ENCODE peak calls at places on chromosomes 4 and X, in ten cellular contexts. V is SK-N-SH, D is Panc1, J is breast epithelium, U is endothelial cell of umbilical vein, A is stomach, H is HCT116, F is prostate gland, G is GM12878, O is suprapubic skin. M is an unnamed sample. For H3K9me3 and H3K4me1, the result is how much of the 10 kb centered on the place peaks cover.

GRCh38 chr4:187415227-187415626 is 580.3 kb upstream of the ZFP42 start:
- DNase-seq in D (no peak), V (no peak), G (no peak), O (no peak), F (no peak), H (no peak), J (no peak), U (no peak), A (no peak), M (no peak)

GRCh38 chr4:57190651-57191481 is 80.7 kb upstream of the IGFBP7 start:
- DNase-seq in U (peak), O (no peak), V (peak), G (no peak), A (no peak), H (peak), F (no peak), J (no peak), D (peak), M (peak)

GRCh38 chrX:2360731-2361130 is 140.0 kb downstream of the DHRSX start:
- DNase-seq in V (no peak), U (peak), J (no peak), F (no peak), G (no peak), A (no peak), H (no peak), D (no peak), O (no peak), M (no peak)

GRCh38 chrX:154002215-154002719 is 17.4 kb downstream of the IRAK1 start:
- DNase-seq in U (no peak), H (no peak), V (no peak), A (no peak), J (no peak), O (no peak), F (no peak), D (no peak), G (no peak), M (peak)

GRCh38 chrX:37746268-37746931 is 33.5 kb upstream of the CYBB start:
- DNase-seq in G (peak), A (no peak), V (no peak), U (no peak), O (no peak), F (no peak), D (no peak), H (no peak), J (no peak), M (no peak)

GRCh38 chrX:9164535-9165425 is 130.9 kb upstream of the FAM9B start:
- DNase-seq in A (no peak), J (no peak), D (no peak), O (no peak), G (no peak), U (no peak), F (no peak), V (no peak), H (no peak), M (no peak)

GRCh38 chr4:153211986-153212720 is 7.9 kb downstream of the TRIM2 start:
- DNase-seq in F (no peak), J (no peak), V (no peak), A (no peak), D (no peak), O (no peak), H (no peak), G (no peak), U (no peak), M (no peak)

GRCh38 chrX:119072771-119073170 is at the start of gene CT47C1:
- DNase-seq in D (no peak), V (no peak), F (no peak), U (no peak), O (no peak), A (no peak), G (no peak), J (no peak), H (no peak), M (no peak)

GRCh38 chr4:102172341-102172740 is 172.9 kb downstream of the SLC39A8 start:
- DNase-seq in U (no peak), F (no peak), D (no peak), A (no peak), G (no peak), J (no peak), V (no peak), O (no peak), H (no peak), M (no peak)

GRCh38 chrX:35115205-35115604 is 172.6 kb downstream of the FAM47B start:
- DNase-seq in F (no peak), J (no peak), D (no peak), H (no peak), A (no peak), V (no peak), G (no peak), U (peak), O (no peak), M (no peak)

GRCh38 chr4:80192937-80193336 is 4.4 kb upstream of the PRDM8 start:
- DNase-seq in G (no peak), U (no peak), D (no peak), A (no peak), O (no peak), H (no peak), V (no peak), F (no peak), J (no peak), M (no peak)

GRCh38 chrX:120271218-120271617 is 20.6 kb downstream of the ZBTB33 start:
- DNase-seq in O (no peak), F (no peak), V (peak), H (no peak), G (no peak), U (no peak), A (peak), J (no peak), D (no peak), M (no peak)

GRCh38 chr4:10074076-10074766 is 42.4 kb downstream of the WDR1 start:
- DNase-seq in G (no peak), H (no peak), J (no peak), A (no peak), O (no peak), U (no peak), V (no peak), F (no peak), D (no peak), M (no peak)

GRCh38 chr4:10072420-10073017 is 44.1 kb downstream of the WDR1 start:
- DNase-seq in D (no peak), F (no peak), H (no peak), A (no peak), J (peak), U (no peak), G (no peak), V (no peak), O (no peak), M (no peak)

GRCh38 chr4:10075158-10075863 is 41.3 kb downstream of the WDR1 start:
- DNase-seq in D (no peak), H (no peak), F (no peak), J (peak), A (peak), U (no peak), V (no peak), G (no peak), O (no peak), M (no peak)

GRCh38 chr4:10075953-10076391 is 40.6 kb downstream of the WDR1 start:
- DNase-seq in D (no peak), V (no peak), F (no peak), J (peak), H (no peak), U (no peak), O (no peak), A (peak), G (no peak), M (no peak)

GRCh38 chr4:10074767-10075105 is 41.9 kb downstream of the WDR1 start:
- DNase-seq in G (no peak), V (no peak), O (no peak), H (no peak), A (peak), J (peak), F (no peak), D (no peak), U (peak), M (no peak)
- TF ChIP-seq POLR2AphosphoS5 in G (peak), V (no peak), O (no peak), H (peak), A (no peak), J (no peak), F (no peak), D (no peak), U (no peak), M (no peak)

GRCh38 chr4:108396900-108397299 is 223.5 kb upstream of the RPL34 start:
- DNase-seq in V (no peak), A (no peak), O (no peak), H (no peak), U (no peak), J (no peak), G (no peak), D (no peak), F (no peak), M (no peak)
- H3K9me3 ChIP-seq in V (under half), A (under half), O (under half), H (under half), U (under half), J (under half), G (under half), D (under half), F (under half), M (under half)

DNA sequence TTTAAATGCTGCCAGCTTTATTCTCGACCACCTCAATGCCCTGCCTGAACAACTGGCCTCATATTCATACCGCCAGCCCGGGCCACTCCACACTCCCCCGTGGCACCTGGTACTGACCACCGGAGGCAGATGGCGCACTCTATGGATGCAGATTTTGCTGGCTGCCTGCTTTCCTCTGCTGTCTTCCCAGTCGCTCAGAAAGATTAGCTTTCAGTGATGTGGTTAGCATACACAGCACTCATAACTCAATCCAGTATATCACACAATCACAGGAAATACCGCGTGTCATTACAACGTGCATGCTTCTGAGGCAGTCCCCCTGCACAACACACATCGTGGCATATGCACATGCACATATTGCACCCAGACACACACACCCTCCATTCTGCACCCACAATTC is 147.2 kb upstream of the BCOR start:
- DNase-seq in F (no peak), O (no peak), J (no peak), G (no peak), V (peak), D (no peak), U (peak), H (no peak), A (no peak), M (no peak)
- H3K4me1 ChIP-seq in F (under half), O (under half), J (under half), G (under half), V (under half), D (under half), U (under half), H (under half), A (under half), M (under half)

GRCh38 chrX:13487731-13488505 is 81.5 kb upstream of the EGFL6 start:
- DNase-seq in A (peak), J (no peak), U (peak), H (peak), F (peak), G (peak), D (peak), V (peak), O (no peak), M (peak)
- TF ChIP-seq POLR2AphosphoS5 in A (peak), J (no peak), U (no peak), H (no peak), F (peak), G (no peak), D (no peak), V (no peak), O (no peak), M (no peak)

GRCh38 chr4:188455353-188455752 is 316.1 kb downstream of the TRIML1 start:
- DNase-seq in D (no peak), U (no peak), O (no peak), F (no peak), J (no peak), G (no peak), V (no peak), A (no peak), H (no peak), M (no peak)
- H3K9me3 ChIP-seq in D (under half), U (under half), O (under half), F (under half), J (under half), G (under half), V (under half), A (under half), H (under half), M (under half)

GRCh38 chr4:87399954-87400353 is 9.0 kb upstream of the HSD17B11 start:
- DNase-seq in J (no peak), D (no peak), O (no peak), V (no peak), F (no peak), G (no peak), A (no peak), H (no peak), U (no peak), M (no peak)
- H3K4me1 ChIP-seq in J (under half), D (under half), O (under half), V (under half), F (under half), G (under half), A (under half), H (under half), U (under half), M (under half)

DNA sequence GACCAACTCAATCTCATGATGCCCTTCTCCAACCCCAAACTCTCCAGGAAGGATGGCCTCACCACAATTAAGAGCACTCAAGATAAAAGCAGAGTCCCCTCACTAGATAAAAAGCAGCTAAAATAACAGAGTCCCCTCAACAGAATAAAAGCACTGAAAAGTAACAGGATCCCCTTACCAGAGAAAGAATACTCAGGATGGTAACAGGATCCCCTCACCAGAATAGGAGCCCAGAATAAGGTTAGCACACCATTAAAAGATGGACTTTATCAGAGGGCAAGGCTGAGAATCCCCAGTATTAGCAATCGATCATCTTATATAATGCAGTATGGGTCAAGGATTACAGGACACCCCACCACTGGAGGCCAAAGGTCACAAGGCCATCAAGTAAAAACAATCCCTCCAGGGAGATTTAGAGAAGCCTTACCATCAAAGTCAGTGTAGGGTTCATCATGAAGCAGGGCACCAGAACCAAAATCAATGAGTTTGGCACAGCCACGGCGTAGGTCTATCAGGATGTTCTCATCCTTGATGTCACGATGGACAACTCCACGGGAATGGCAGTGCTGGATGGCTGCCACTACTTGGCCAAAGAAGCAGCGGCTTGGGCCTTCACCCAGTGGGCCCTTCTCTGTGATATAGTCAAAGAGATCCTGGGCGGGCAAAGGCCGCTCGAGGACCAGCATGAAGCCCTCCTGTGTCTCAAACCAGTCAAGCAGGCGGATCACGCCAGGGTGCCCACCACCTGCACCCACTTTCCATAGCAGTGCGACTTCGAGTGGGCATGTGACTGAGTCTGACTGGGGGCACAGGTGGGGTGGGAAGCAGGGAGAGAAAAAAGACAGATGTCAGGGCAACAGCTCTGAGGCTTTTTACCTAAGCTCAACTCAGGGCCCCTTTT is 3.4 kb upstream of the SLC35A2 start:
- DNase-seq in H (no peak), U (no peak), O (no peak), D (no peak), G (no peak), A (no peak), J (no peak), F (no peak), V (no peak), M (no peak)
- TF ChIP-seq POLR2AphosphoS5 in H (no peak), U (no peak), O (no peak), D (no peak), G (peak), A (no peak), J (no peak), F (no peak), V (no peak), M (no peak)